ENCODE peak calls at places on chromosomes 7 and 10, in ten cellular contexts. V, F, L, Z, P, M, R, E, J and B are unnamed samples.

GRCh38 chr7:148983220-148984146 is 44.8 kb downstream of the PDIA4 start:
- DNase-seq in V (peak; percentile 90), F (peak; percentile 76), L (peak; percentile 78), Z (peak; percentile 88), P (peak; percentile 83), M (peak; percentile 80), R (no peak), E (peak; percentile 56), J (peak; percentile 47), B (peak; percentile 62)

GRCh38 chr10:97165499-97165898 is 20.3 kb downstream of the SLIT1 start:
- DNase-seq in V (no peak), F (no peak), L (no peak), Z (no peak), P (no peak), M (no peak), R (no peak), E (no peak), J (no peak), B (no peak)

GRCh38 chr7:66303454-66304160 is 98.5 kb downstream of the TPST1 start:
- DNase-seq in V (no peak), F (no peak), L (no peak), Z (no peak), P (no peak), M (no peak), R (no peak), E (peak; percentile 63), J (no peak), B (no peak)

GRCh38 chr7:111931016-111931517 is 275.1 kb downstream of the DOCK4 start:
- DNase-seq in V (no peak), F (no peak), L (peak; percentile 75), Z (peak; percentile 65), P (peak; percentile 12), M (no peak), R (peak; percentile 18), E (no peak), J (no peak), B (peak; percentile 15)

GRCh38 chr10:132524443-132525285 is 12.9 kb upstream of the INPP5A start:
- DNase-seq in V (no peak), F (no peak), L (no peak), Z (no peak), P (no peak), M (no peak), R (no peak), E (peak; percentile 1), J (no peak), B (no peak)

GRCh38 chr7:5422324-5423271 is 1.0 kb downstream of the TNRC18 start:
- DNase-seq in V (no peak), F (peak; percentile 14), L (peak; percentile 24), Z (peak; percentile 35), P (peak; percentile 30), M (no peak), R (no peak), E (peak; percentile 33), J (no peak), B (no peak)

GRCh38 chr10:30151581-30152389 is 92.4 kb upstream of the JCAD start:
- DNase-seq in V (peak; percentile 51), F (no peak), L (peak; percentile 88), Z (peak; percentile 93), P (peak; percentile 86), M (no peak), R (peak; percentile 77), E (no peak), J (peak; percentile 34), B (peak; percentile 56)

GRCh38 chr7:95996174-95996573 is 223.8 kb downstream of the DYNC1I1 start:
- DNase-seq in V (no peak), F (no peak), L (no peak), Z (no peak), P (no peak), M (no peak), R (no peak), E (no peak), J (no peak), B (no peak)

GRCh38 chr7:99629643-99630042 is 12.9 kb downstream of the ZSCAN25 start:
- DNase-seq in V (no peak), F (no peak), L (no peak), Z (no peak), P (no peak), M (no peak), R (no peak), E (no peak), J (no peak), B (no peak)

GRCh38 chr7:99626661-99627060 is 9.9 kb downstream of the ZSCAN25 start:
- DNase-seq in V (no peak), F (no peak), L (no peak), Z (no peak), P (no peak), M (no peak), R (no peak), E (no peak), J (no peak), B (no peak)

GRCh38 chr7:99627513-99627912 is 10.8 kb downstream of the ZSCAN25 start:
- DNase-seq in V (no peak), F (no peak), L (no peak), Z (no peak), P (no peak), M (no peak), R (no peak), E (no peak), J (no peak), B (no peak)

GRCh38 chr7:99628471-99629465 is 12.0 kb downstream of the ZSCAN25 start:
- DNase-seq in V (no peak), F (no peak), L (no peak), Z (no peak), P (no peak), M (no peak), R (no peak), E (no peak), J (no peak), B (no peak)

DNA sequence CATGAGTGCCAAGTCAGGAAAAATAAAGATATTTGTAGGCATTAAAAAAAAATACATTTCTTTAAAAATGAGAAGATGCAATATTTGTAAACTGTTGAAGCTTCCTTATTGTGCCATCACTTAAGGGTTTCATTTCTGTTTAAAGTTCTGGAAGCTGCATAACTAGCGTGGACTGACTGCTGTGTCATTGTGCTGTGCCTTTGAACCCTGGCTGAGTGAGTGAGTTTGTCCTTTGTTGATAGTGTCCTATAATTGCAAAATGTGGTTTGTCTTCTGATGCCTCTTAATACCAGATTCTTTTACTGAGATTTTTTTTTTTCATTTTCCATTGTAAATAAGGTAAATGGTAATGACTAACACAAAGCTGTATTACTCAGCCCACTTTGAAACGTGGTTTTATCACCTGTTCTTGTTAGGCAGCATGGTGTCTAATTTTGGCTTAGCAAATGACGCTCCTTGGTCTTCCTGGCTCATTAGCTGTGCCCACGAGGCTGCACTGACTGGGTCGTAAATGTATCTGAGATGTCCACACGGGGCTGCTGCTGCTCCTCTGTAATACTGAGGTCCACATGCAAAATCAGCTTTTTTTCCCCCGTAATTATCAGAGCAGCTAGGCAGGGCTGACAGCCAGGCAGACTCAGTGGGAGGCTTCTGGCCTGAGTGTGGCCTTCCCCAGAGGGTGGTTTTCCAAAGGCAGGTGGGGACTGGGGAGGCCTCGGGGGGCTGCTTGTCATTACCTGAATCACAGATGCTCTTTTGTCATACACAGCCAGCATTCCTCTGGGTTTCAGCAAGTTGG is 14.8 kb downstream of the ZSCAN25 start:
- DNase-seq in V (no peak), F (no peak), L (peak; percentile 13), Z (peak; percentile 23), P (no peak), M (no peak), R (no peak), E (peak; percentile 58), J (no peak), B (no peak)
- TF ChIP-seq CTCF in V (peak; percentile 9), F (no peak), L (peak; percentile 17), Z (peak; percentile 18), P (peak; percentile 32), M (no peak), R (peak; percentile 40), E (peak; percentile 28), J (no peak), B (no peak)

DNA sequence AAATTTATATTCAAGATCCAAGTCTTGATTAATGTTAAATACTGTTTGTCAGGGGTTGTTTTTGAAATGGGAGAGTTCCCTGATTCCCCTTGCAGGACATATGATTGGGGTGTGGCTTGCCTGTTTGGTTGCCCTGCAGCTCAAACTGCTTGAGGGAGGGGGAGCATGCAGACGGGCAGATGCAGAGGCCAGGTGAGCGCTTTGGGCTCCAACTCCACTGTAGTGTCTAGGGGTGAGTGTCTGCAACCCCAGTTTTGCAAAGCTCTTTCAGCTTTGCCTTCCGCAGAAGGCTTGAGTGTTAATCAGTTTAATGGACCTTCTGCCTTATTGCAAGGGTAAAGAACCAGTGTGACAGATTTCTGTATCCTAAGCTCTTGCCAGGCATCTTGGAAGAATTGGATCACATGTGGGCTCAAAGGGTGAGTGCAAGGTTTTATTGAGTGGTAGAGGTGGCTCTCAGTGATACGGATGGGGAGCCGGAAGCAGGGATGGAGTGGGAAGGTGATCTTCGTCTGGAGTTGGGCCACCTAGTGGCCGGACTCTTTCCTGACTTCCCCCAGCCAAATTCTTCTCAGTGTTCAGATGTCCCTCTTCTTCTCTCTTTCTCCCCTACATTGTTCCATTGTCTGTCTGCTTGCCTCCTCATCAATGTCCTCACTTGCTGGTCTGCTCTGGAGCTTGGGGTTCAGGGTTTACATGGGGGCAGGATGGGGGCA is 479.7 kb downstream of the ATRNL1 start:
- DNase-seq in V (peak; percentile 21), F (no peak), L (no peak), Z (no peak), P (no peak), M (no peak), R (no peak), E (peak; percentile 4), J (no peak), B (no peak)
- TF ChIP-seq CTCF in V (peak; percentile 58), F (peak; percentile 51), L (no peak), Z (peak; percentile 38), P (peak; percentile 26), M (no peak), R (no peak), E (no peak), J (no peak), B (peak; percentile 32)

DNA sequence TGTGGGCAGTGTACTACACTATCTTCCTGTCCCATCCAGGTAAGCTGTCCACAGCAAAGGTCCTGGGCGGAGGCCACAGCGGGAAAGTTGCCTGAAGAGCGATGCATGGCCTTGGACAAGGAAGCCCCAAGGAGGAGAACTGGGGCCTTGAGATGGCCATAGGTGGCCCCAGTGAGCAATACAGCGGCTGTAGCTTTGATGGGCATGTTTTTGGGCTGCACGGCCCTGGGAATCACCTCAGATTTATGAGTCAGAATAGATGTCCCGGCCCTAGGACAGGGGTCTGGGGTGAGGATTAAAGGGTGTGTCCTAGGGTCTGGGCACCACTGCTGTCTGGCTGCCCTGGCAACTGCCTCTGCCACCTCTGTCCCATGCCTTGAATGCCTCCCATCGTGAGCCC is 9.6 kb upstream of the IRF5 start:
- DNase-seq in V (no peak), F (no peak), L (no peak), Z (no peak), P (no peak), M (no peak), R (no peak), E (no peak), J (no peak), B (no peak)
- TF ChIP-seq CTCF in V (no peak), F (no peak), L (no peak), Z (no peak), P (no peak), M (no peak), R (no peak), E (no peak), J (no peak), B (no peak)

DNA sequence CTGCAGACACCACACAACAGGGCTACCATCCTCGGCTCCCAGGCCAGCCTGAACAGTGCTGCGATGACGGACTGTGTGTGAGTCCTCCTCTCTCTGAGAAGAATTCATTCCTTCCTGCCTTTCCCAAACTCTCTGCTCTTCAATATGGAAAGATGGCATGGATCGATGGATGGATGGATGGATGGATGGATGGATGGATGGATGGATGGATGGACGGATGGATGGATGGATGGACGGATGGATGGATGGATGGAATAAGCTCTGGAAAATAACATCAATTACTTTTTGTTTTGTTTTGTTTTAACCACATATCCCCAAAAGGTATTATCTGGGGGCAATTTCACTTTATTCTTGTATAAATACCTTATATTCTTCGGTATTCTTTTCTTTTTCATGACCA is 151.9 kb downstream of the AKR1D1 start:
- DNase-seq in V (no peak), F (no peak), L (no peak), Z (no peak), P (no peak), M (no peak), R (no peak), E (no peak), J (no peak), B (no peak)
- TF ChIP-seq CTCF in V (no peak), F (no peak), L (no peak), Z (no peak), P (no peak), M (no peak), R (no peak), E (no peak), J (no peak), B (no peak)